ENCODE peak calls at places on chromosomes 16 and 17, in five cellular contexts. I, K, S, M and R are unnamed samples.

GRCh38 chr17:3843935-3844516 is 2.0 kb downstream of the NCBP3 start:
- DNase-seq in S (peak), M (peak), K (peak), I (no peak), R (no peak)

GRCh38 chr16:2973081-2973480 is 3.9 kb downstream of the PAQR4 start:
- DNase-seq in K (peak), I (no peak), S (no peak), M (no peak), R (no peak)

GRCh38 chr16:19823322-19823721 is 61.3 kb downstream of the GPRC5B start:
- DNase-seq in M (no peak), K (no peak), I (no peak), S (no peak), R (no peak)

GRCh38 chr17:40699359-40699758 is 4.2 kb downstream of the KRT24 start:
- DNase-seq in M (no peak), S (no peak), K (no peak), I (no peak), R (no peak)

GRCh38 chr16:78775161-78775561 is 675.7 kb downstream of the WWOX start:
- DNase-seq in K (no peak), S (no peak), M (no peak), I (no peak), R (no peak)

GRCh38 chr16:69366431-69366830 is 14.8 kb upstream of the TMED6 start:
- DNase-seq in S (no peak), I (no peak), M (no peak), K (no peak), R (no peak)

GRCh38 chr16:67860589-67861398 is 12.1 kb upstream of the EDC4 start:
- DNase-seq in I (no peak), K (no peak), M (no peak), S (no peak), R (no peak)

GRCh38 chr17:37148171-37148570 is 199.4 kb downstream of the AATF start:
- DNase-seq in I (no peak), M (no peak), K (no peak), S (no peak), R (no peak)

GRCh38 chr16:4915226-4915761 is 21.7 kb downstream of the PPL start:
- DNase-seq in M (no peak), K (no peak), I (peak), S (no peak), R (no peak)

GRCh38 chr16:89257757-89258465 is 40.4 kb downstream of the ZNF778 start:
- DNase-seq in S (no peak), M (peak), I (no peak), K (peak), R (no peak)

GRCh38 chr16:30761427-30761927 is 385 bp downstream of the CFAP119 start:
- DNase-seq in K (peak), S (peak), I (no peak), M (peak), R (peak)

GRCh38 chr17:53924530-53925455 is 102.1 kb downstream of the KIF2B start:
- DNase-seq in I (no peak), S (no peak), M (no peak), K (no peak), R (no peak)

GRCh38 chr16:57699899-57700298 is 5.3 kb downstream of the DRC7 start:
- DNase-seq in I (no peak), M (no peak), S (no peak), K (no peak), R (no peak)

GRCh38 chr17:77372444-77373297 is 231.9 kb downstream of the SEC14L1 start:
- DNase-seq in S (peak), I (no peak), K (peak), M (peak), R (peak)

GRCh38 chr17:42485680-42486079 is 27.0 kb downstream of the ATP6V0A1 start:
- DNase-seq in K (no peak), M (no peak), S (no peak), I (no peak), R (no peak)

GRCh38 chr16:58563775-58564174 is 48.5 kb downstream of the SETD6 start:
- DNase-seq in I (no peak), M (no peak), S (no peak), K (no peak), R (no peak)

GRCh38 chr16:23229714-23230113 is 47.2 kb downstream of the SCNN1G start:
- DNase-seq in I (no peak), M (no peak), K (no peak), S (no peak), R (no peak)

GRCh38 chr17:4617590-4618356 is 23.7 kb downstream of the ALOX15 start:
- DNase-seq in K (no peak), I (no peak), S (no peak), M (no peak), R (peak)

GRCh38 chr17:80858301-80859003 is 133.2 kb upstream of the CHMP6 start:
- DNase-seq in K (no peak), I (no peak), M (no peak), S (no peak), R (no peak)

GRCh38 chr16:83837566-83837965 is 29.8 kb downstream of the HSBP1 start:
- DNase-seq in I (no peak), M (no peak), K (no peak), S (no peak), R (no peak)

GRCh38 chr17:78996781-78997201 is 12.8 kb downstream of the CANT1 start:
- DNase-seq in I (no peak), S (no peak), K (no peak), M (no peak), R (no peak)

GRCh38 chr17:78172284-78173024 is 4.1 kb downstream of the SYNGR2 start:
- DNase-seq in M (no peak), S (peak), K (peak), I (no peak), R (peak)

GRCh38 chr16:19563377-19563776 is 7.9 kb downstream of the VPS35L start:
- DNase-seq in M (no peak), S (no peak), I (no peak), K (no peak), R (no peak)

GRCh38 chr17:15194859-15195277 is 70.3 kb downstream of the PMP22 start:
- DNase-seq in S (no peak), I (peak), K (peak), M (no peak), R (no peak)

GRCh38 chr17:73231363-73231762 is 30.3 kb downstream of the CPSF4L start:
- DNase-seq in S (no peak), I (no peak), K (peak), M (no peak), R (no peak)

GRCh38 chr17:43125133-43125966 is at the start of gene BRCA1:
- DNase-seq in M (peak), K (peak), S (peak), I (peak), R (peak)

GRCh38 chr17:10198509-10199249 is at the start of gene GAS7:
- DNase-seq in I (no peak), K (peak), M (peak), S (no peak), R (peak)

GRCh38 chr16:30837904-30838303 is 50.9 kb upstream of the ZNF629 start:
- DNase-seq in M (no peak), S (no peak), I (no peak), K (no peak), R (no peak)

GRCh38 chr17:28575126-28575795 is 1.4 kb downstream of the ALDOC start:
- DNase-seq in S (no peak), I (no peak), M (no peak), K (peak), R (no peak)

GRCh38 chr17:39461911-39462641 is 790 bp downstream of the CDK12 start:
- DNase-seq in M (peak), I (no peak), K (peak), S (no peak), R (peak)

GRCh38 chr17:36817483-36818048 is 119.7 kb upstream of the LHX1 start:
- DNase-seq in M (no peak), I (no peak), K (no peak), S (no peak), R (no peak)